ENCODE peak calls at places on chromosome X, in seven cellular contexts. F is transverse colon, O is tibial nerve, Z is gastrocnemius medialis, M is A549, C is prostate gland, E is stomach. U is an unnamed sample. For H3K4me1, the result is how much of the 10 kb centered on the place peaks cover.

GRCh38 chrX:21383546-21383945 is 9.3 kb downstream of the CNKSR2 start:
- DNase-seq in O (no peak), Z (no peak), E (no peak), M (no peak), C (no peak), F (no peak), U (no peak)

GRCh38 chrX:34961662-34962061 is 19.1 kb downstream of the FAM47B start:
- DNase-seq in M (no peak), E (no peak), C (no peak), O (no peak), F (no peak), Z (no peak), U (no peak)

GRCh38 chrX:78139160-78140123 is at the start of gene TAF9B:
- DNase-seq in M (peak), Z (peak), O (peak), C (peak), E (peak), F (peak), U (peak)

GRCh38 chrX:22134681-22135080 is 102.6 kb downstream of the PHEX start:
- DNase-seq in F (no peak), C (peak), O (no peak), E (no peak), M (peak), Z (no peak), U (no peak)

GRCh38 chrX:128543114-128543513 is 490.9 kb upstream of the ACTRT1 start:
- DNase-seq in Z (no peak), E (no peak), O (no peak), C (no peak), M (no peak), F (no peak), U (no peak)

GRCh38 chrX:49710744-49711319 is 15.0 kb upstream of the PAGE1 start:
- DNase-seq in E (no peak), M (no peak), C (no peak), Z (no peak), F (no peak), O (no peak), U (no peak)

GRCh38 chrX:34880656-34881055 is 61.9 kb upstream of the FAM47B start:
- DNase-seq in M (no peak), Z (no peak), E (no peak), F (no peak), O (no peak), C (no peak), U (no peak)

GRCh38 chrX:36978886-36979285 is 29.3 kb upstream of the FAM47C start:
- DNase-seq in C (no peak), O (no peak), M (no peak), F (no peak), E (no peak), Z (no peak), U (no peak)

GRCh38 chrX:12319012-12319519 is 180.8 kb downstream of the FRMPD4 start:
- DNase-seq in F (no peak), M (no peak), E (no peak), Z (no peak), O (no peak), C (no peak), U (no peak)

GRCh38 chrX:106168107-106168506 is at the start of gene PWWP3B:
- DNase-seq in C (peak), Z (no peak), E (peak), M (no peak), O (peak), F (peak), U (peak)

GRCh38 chrX:133655262-133655913 is 240.1 kb upstream of the GPC4 start:
- DNase-seq in F (no peak), E (no peak), Z (no peak), M (no peak), C (no peak), O (no peak), U (no peak)

GRCh38 chrX:2710041-2710471 is 19.0 kb downstream of the CD99 start:
- DNase-seq in E (no peak), C (no peak), M (peak), Z (no peak), F (peak), O (no peak), U (no peak)

GRCh38 chrX:43562372-43562771 is 93.7 kb upstream of the MAOA start:
- DNase-seq in F (no peak), O (no peak), E (no peak), C (no peak), Z (peak), M (no peak), U (no peak)

GRCh38 chrX:139932901-139933796 is at the start of gene ATP11C:
- DNase-seq in C (peak), Z (peak), O (peak), M (peak), E (peak), F (peak), U (peak)

GRCh38 chrX:154477891-154478477 is 1.1 kb downstream of the LAGE3 start:
- DNase-seq in C (no peak), F (no peak), M (no peak), Z (no peak), O (no peak), E (no peak), U (no peak)

GRCh38 chrX:81263067-81263466 is 61.2 kb downstream of the SH3BGRL start:
- DNase-seq in F (no peak), E (no peak), Z (no peak), O (no peak), M (no peak), C (no peak), U (no peak)

GRCh38 chrX:5646818-5647217 is 581.8 kb downstream of the NLGN4X start:
- DNase-seq in C (no peak), Z (no peak), M (no peak), O (no peak), F (peak), E (no peak), U (no peak)

GRCh38 chrX:43423876-43424275 is 232.2 kb upstream of the MAOA start:
- DNase-seq in C (no peak), O (no peak), F (no peak), Z (no peak), E (no peak), M (no peak), U (no peak)

GRCh38 chrX:43958529-43958928 is 14.7 kb downstream of the NDP start:
- DNase-seq in E (no peak), F (peak), C (peak), O (no peak), Z (no peak), M (peak), U (no peak)

DNA sequence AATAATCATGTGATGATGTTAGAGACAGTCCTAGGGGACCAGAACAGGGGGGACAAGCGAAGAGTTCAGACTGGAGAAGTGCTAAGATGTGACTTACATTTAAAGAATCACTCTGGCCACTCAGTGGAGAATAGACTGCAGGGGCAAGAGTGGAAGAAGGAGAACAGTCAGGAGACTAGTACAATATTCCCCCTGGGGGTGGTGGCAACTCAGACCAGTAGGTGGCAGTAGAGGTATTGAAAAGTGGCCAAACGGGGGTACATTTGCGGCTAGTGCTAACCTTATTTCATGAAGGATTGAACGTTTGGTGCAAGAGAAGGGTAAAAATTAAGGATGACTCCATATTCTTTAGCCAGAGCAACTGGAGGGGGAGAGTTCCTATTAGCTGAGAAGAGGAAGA is 2.7 kb upstream of the BMX start:
- DNase-seq in C (peak), O (no peak), E (peak), Z (peak), F (peak), M (peak), U (peak)
- H3K4me1 ChIP-seq in C (under half), O (under half), E (under half), Z (under half), F (under half), M (under half), U (under half)

GRCh38 chrX:38038501-38038900 is 32.1 kb downstream of the SYTL5 start:
- DNase-seq in M (no peak), E (no peak), F (no peak), O (no peak), Z (no peak), C (no peak), U (no peak)

GRCh38 chrX:38041237-38041636 is 34.9 kb downstream of the SYTL5 start:
- DNase-seq in F (no peak), C (no peak), Z (no peak), O (no peak), M (no peak), E (no peak), U (no peak)

DNA sequence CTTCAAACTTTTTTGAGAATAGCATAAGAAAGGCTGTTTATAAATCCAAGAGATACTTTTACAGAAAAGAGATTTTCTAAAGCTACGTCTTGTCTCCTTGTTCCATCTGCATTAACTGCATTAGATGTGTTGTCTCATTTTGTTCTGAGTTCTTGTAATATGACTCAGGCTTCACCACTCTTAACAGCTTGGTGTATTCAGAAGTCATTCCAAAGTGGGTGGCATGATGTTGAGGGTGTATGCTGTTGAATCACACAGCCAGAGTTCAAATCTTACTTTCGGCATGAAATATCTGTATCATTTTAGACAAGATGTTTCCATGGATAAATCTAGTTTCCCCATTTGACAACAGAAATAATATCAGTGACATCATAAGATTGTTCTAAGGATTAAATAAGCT is 30.1 kb downstream of the SYTL5 start:
- DNase-seq in F (no peak), Z (no peak), O (no peak), M (no peak), E (no peak), C (no peak), U (no peak)
- TF ChIP-seq POLR2A in F (no peak), Z (no peak), O (no peak), M (no peak), E (no peak), C (no peak), U (no peak)

DNA sequence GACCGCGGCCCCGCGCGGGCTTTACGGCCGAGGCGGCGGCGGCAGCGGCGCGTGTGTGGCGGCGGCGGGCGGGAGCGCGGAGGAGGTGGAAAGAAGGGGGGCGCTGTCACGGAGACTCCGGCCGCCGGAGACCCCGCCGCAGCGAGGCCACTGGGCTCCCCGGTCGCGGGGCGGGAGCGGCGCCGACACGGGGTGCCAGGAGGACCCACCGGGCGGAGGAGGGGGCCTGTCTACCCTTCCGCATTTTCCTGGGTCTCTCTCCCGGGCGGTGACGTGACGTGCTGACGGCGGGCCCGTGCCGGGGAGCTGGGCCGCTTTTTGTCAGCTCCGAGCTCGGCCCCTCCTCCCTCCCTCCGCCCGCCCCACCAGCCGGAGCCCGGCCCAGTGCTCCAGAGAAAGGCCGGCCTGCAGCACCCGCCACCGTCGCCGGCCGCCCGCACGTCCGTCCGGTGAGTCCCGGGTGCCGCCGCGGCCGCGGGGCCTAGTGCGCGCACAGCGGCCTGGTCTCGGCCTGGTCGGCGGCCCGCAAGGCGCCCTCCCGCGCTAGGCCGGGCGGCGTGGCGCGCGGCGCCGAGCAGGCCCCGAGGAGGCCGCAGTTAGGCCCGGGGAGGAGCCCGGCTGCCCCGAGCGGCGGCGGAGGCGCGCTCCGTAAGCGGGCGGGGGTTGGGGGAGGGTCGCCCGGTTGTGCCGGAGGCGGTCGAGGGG is at the start of gene ZFX:
- DNase-seq in Z (peak), F (peak), M (no peak), C (peak), E (peak), O (peak), U (peak)
- H3K4me1 ChIP-seq in Z (under half), F (half or more), M (half or more), C (under half), E (half or more), O (under half), U (under half)

DNA sequence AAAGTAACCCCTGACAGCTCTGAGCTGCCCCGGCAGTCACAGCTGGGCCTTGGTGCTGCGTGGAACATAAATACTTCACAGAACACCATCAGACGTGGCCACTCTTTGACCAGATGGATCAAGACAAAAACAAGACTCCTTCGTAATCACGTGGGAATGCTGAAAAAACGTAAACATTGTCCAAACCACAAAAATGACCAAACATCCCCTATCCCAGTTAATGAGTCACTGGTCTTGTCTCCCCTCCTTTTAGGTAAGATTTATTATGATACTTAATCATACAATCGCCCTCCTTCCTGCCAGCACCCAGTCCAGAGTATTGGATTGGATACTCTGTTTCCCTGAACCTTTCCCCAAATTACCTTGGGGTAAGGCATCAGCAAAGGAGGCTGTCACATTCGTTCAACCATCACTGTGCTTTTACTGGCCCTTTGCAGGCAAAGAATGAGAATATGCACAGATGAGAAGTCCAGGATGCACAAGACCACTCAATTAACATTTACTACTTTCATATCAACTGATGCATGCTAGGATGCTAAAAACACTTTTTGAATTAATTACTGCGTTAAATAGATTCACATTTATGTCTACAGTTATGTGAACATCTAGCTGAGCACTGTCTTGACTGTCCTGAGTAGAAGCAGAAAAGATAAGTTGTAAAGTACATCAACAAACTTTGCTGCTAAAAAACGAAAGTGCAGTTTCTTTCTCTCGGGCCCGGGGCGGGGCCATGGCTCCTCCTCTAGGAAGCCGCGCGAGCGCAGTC is 502 bp upstream of the TCEANC start:
- DNase-seq in O (no peak), M (peak), Z (no peak), E (no peak), F (no peak), C (no peak), U (no peak)
- TF ChIP-seq POLR2A in O (no peak), M (no peak), Z (no peak), E (no peak), F (no peak), C (no peak), U (no peak)

DNA sequence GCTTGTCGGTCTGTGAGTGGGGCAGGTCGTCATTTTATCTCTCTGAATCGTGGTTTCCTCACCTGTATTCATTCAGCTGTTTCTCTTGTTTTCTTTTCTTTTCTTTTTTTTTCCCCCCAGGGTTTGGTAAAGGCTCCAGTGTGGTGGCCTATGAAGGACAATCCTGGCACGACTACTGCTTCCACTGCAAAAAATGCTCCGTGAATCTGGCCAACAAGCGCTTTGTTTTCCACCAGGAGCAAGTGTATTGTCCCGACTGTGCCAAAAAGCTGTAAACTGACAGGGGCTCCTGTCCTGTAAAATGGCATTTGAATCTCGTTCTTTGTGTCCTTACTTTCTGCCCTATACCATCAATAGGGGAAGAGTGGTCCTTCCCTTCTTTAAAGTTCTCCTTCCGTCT is 41.4 kb downstream of the MAP7D3 start:
- DNase-seq in E (no peak), O (no peak), M (no peak), F (no peak), Z (no peak), C (no peak), U (no peak)
- H3K4me1 ChIP-seq in E (under half), O (under half), M (under half), F (under half), Z (under half), C (under half), U (under half)

GRCh38 chrX:132490086-132490419 is 1.2 kb upstream of the MBNL3 start:
- DNase-seq in F (peak), O (no peak), M (no peak), Z (no peak), C (no peak), E (no peak), U (no peak)

GRCh38 chrX:132488092-132488749 is 617 bp downstream of the MBNL3 start:
- DNase-seq in M (no peak), C (no peak), O (no peak), E (no peak), F (peak), Z (no peak), U (no peak)

GRCh38 chrX:132491191-132491590 is 2.4 kb upstream of the MBNL3 start:
- DNase-seq in M (no peak), C (no peak), F (peak), O (no peak), E (no peak), Z (peak), U (no peak)

GRCh38 chrX:132488819-132489255 is at the start of gene MBNL3:
- DNase-seq in E (peak), F (peak), Z (peak), O (no peak), M (no peak), C (peak), U (peak)

GRCh38 chrX:132489256-132490085 is 633 bp upstream of the MBNL3 start:
- DNase-seq in E (peak), M (no peak), F (peak), O (peak), Z (peak), C (peak), U (peak)
- TF ChIP-seq POLR2A in E (no peak), M (no peak), F (peak), O (no peak), Z (no peak), C (no peak), U (no peak)

DNA sequence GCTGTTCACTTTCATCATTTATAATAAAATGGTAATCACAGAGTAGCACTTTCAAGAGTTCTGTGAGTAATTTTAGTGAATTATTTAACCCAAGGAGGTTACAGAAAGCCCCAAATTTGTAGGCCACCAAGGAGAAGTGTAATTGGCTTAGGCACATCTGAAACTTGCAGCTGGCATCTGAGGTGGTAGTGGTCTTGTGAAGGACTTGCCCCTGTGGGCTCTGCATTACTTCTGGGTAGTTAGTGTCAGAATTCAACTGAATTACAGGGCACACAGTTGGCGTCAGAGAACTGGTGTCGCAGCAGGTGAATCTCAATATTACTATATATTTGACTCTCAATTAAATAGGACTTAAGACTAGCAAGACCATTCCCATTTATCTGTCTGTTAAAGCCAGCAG is 36.9 kb downstream of the GPR174 start:
- DNase-seq in E (no peak), F (no peak), Z (no peak), M (no peak), O (no peak), C (no peak), U (no peak)
- H3K4me1 ChIP-seq in E (under half), F (under half), Z (under half), M (under half), O (under half), C (under half), U (under half)